ENCODE peak calls at places on chromosomes 3 and 15, in nine cellular contexts. D, U, I, M, L, S, Q, N and P are unnamed samples.
A peak's percentile ranks its signal among the peaks of the same experiment; 100 is the strongest.

GRCh38 chr15:63041982-63042878 is at the start of gene TPM1:
- DNase-seq in D (no peak), U (no peak), I (peak; percentile 93), M (no peak), L (peak; percentile 76), S (peak; percentile 93), Q (peak; percentile 65), N (peak; percentile 54), P (no peak)

GRCh38 chr15:51403072-51403878 is 61.8 kb downstream of the GLDN start:
- DNase-seq in D (no peak), U (no peak), I (peak; percentile 35), M (no peak), L (peak; percentile 36), S (no peak), Q (no peak), N (peak; percentile 15), P (peak; percentile 7)

GRCh38 chr15:65829150-65829764 is 37.2 kb upstream of the DENND4A start:
- DNase-seq in D (no peak), U (no peak), I (peak; percentile 29), M (no peak), L (no peak), S (no peak), Q (peak; percentile 15), N (peak; percentile 19), P (peak; percentile 22)

GRCh38 chr15:77675806-77676415 is 43.2 kb upstream of the LINGO1 start:
- DNase-seq in D (no peak), U (no peak), I (no peak), M (no peak), L (no peak), S (no peak), Q (no peak), N (no peak), P (no peak)

GRCh38 chr3:189500299-189500698 is 130.9 kb upstream of the TP63 start:
- DNase-seq in D (no peak), U (no peak), I (no peak), M (no peak), L (no peak), S (no peak), Q (no peak), N (no peak), P (no peak)

GRCh38 chr3:182370949-182371348 is 422.4 kb upstream of the ATP11B start:
- DNase-seq in D (no peak), U (no peak), I (no peak), M (no peak), L (no peak), S (no peak), Q (no peak), N (no peak), P (no peak)

GRCh38 chr15:65323071-65323511 is 18.6 kb downstream of the RNU5B-1 start:
- DNase-seq in D (no peak), U (peak; percentile 14), I (peak; percentile 26), M (no peak), L (no peak), S (no peak), Q (peak; percentile 97), N (peak; percentile 96), P (no peak)

GRCh38 chr15:63324770-63325169 is 47.4 kb downstream of the APH1B start:
- DNase-seq in D (no peak), U (no peak), I (no peak), M (no peak), L (no peak), S (no peak), Q (no peak), N (no peak), P (no peak)

GRCh38 chr3:37491776-37492175 is 317.4 kb upstream of the LRRFIP2 start:
- DNase-seq in D (no peak), U (no peak), I (no peak), M (no peak), L (no peak), S (no peak), Q (no peak), N (no peak), P (no peak)

GRCh38 chr15:100256096-100256984 is 85.4 kb downstream of the ADAMTS17 start:
- DNase-seq in D (no peak), U (no peak), I (no peak), M (no peak), L (no peak), S (no peak), Q (no peak), N (no peak), P (no peak)

GRCh38 chr15:40307421-40308165 is at the start of gene PLCB2:
- DNase-seq in D (peak; percentile 52), U (no peak), I (peak; percentile 64), M (peak; percentile 42), L (no peak), S (peak; percentile 70), Q (no peak), N (no peak), P (no peak)

GRCh38 chr3:148459931-148460513 is 237.7 kb upstream of the AGTR1 start:
- DNase-seq in D (no peak), U (no peak), I (no peak), M (no peak), L (no peak), S (no peak), Q (no peak), N (no peak), P (no peak)